ENCODE peak calls at places on chromosomes 13 and 19, in eight cellular contexts. A is fibroblast of lung; U is stimulated activated CD4-positive, alpha-beta T cell treated with anti-CD3 and anti-CD28 coated beads, Interleukin-1b, Interleukin-23, amount 100 ng/mL, for 1 hour; K is AML-193; I is globus pallidus; E is ELR; G is endodermal cell; Z is NCI-H748 treated with DMSO at 0.1 percent for 48 hours. O is an unnamed sample.

GRCh38 chr19:406121-406711 is 2.7 kb downstream of the C2CD4C start:
- DNase-seq in K (no peak), U (no peak), E (no peak), I (no peak), A (no peak), G (peak; percentile 51), Z (no peak), O (no peak)

GRCh38 chr13:92029641-92030040 is 631.2 kb downstream of the GPC5 start:
- DNase-seq in E (no peak), Z (no peak), A (no peak), G (no peak), K (no peak), U (no peak), I (no peak), O (no peak)

GRCh38 chr13:113087923-113088690 is 17.5 kb upstream of the F7 start:
- DNase-seq in I (no peak), Z (no peak), K (no peak), U (no peak), A (no peak), E (no peak), G (peak; percentile 29), O (no peak)

GRCh38 chr13:113836917-113837553 is 26.8 kb downstream of the GAS6 start:
- DNase-seq in I (no peak), Z (no peak), A (peak; percentile 91), E (peak; percentile 63), G (no peak), U (no peak), K (no peak), O (peak; percentile 86)

GRCh38 chr19:49515767-49516166 is 3.3 kb downstream of the FCGRT start:
- DNase-seq in I (peak; percentile 65), G (no peak), A (no peak), E (no peak), Z (no peak), K (peak; percentile 96), U (no peak), O (peak; percentile 79)

GRCh38 chr19:24054044-24054935 is 32.7 kb upstream of the ZNF254 start:
- DNase-seq in E (peak; percentile 94), I (no peak), Z (no peak), K (no peak), G (no peak), U (no peak), A (peak; percentile 90), O (peak; percentile 90)

GRCh38 chr13:39397221-39397620 is 205.8 kb downstream of the LHFPL6 start:
- DNase-seq in G (no peak), A (no peak), Z (no peak), U (no peak), K (no peak), E (no peak), I (no peak), O (no peak)

GRCh38 chr13:77916481-77916880 is 2.1 kb downstream of the EDNRB start:
- DNase-seq in A (peak; percentile 9), K (no peak), I (no peak), Z (no peak), E (no peak), U (no peak), G (no peak), O (no peak)

GRCh38 chr13:38141792-38142191 is 207.9 kb upstream of the UFM1 start:
- DNase-seq in U (no peak), G (no peak), A (peak; percentile 35), K (no peak), E (no peak), I (no peak), Z (no peak), O (no peak)

GRCh38 chr13:97386832-97387486 is 47.0 kb upstream of the RAP2A start:
- DNase-seq in I (peak; percentile 51), A (peak; percentile 5), E (no peak), G (no peak), U (no peak), Z (no peak), K (no peak), O (no peak)

GRCh38 chr19:36528921-36529518 is 949 bp upstream of the ZNF260 start:
- DNase-seq in U (no peak), I (no peak), E (peak; percentile 13), A (no peak), K (no peak), G (peak; percentile 66), Z (no peak), O (no peak)

GRCh38 chr19:47111682-47112165 is 1.9 kb downstream of the ZC3H4 start:
- DNase-seq in G (no peak), A (no peak), E (no peak), K (no peak), I (no peak), U (no peak), Z (no peak), O (no peak)

GRCh38 chr19:43524922-43525835 is 1.8 kb downstream of the ETHE1 start:
- DNase-seq in A (peak; percentile 41), Z (no peak), U (no peak), E (peak; percentile 68), G (peak; percentile 79), K (peak; percentile 84), I (peak; percentile 31), O (peak; percentile 75)

GRCh38 chr13:54627973-54628372 is 1599.4 kb downstream of the OLFM4 start:
- DNase-seq in U (no peak), Z (no peak), K (no peak), E (no peak), A (no peak), G (no peak), I (no peak), O (no peak)

GRCh38 chr19:38718747-38719543 is 25.3 kb downstream of the CAPN12 start:
- DNase-seq in E (no peak), I (peak; percentile 77), K (no peak), Z (no peak), U (no peak), A (peak; percentile 76), G (peak; percentile 86), O (no peak)

GRCh38 chr19:48619692-48620565 is 623 bp downstream of the SPHK2 start:
- DNase-seq in G (peak; percentile 44), Z (no peak), A (no peak), U (no peak), E (peak; percentile 49), K (no peak), I (no peak), O (peak; percentile 44)

GRCh38 chr19:39381910-39382611 is 8.8 kb downstream of the PAF1 start:
- DNase-seq in Z (no peak), G (no peak), A (no peak), I (no peak), U (no peak), E (no peak), K (no peak), O (peak; percentile 43)

GRCh38 chr13:97810152-97810551 is 143.3 kb upstream of the IPO5 start:
- DNase-seq in U (no peak), A (peak; percentile 5), Z (no peak), E (peak; percentile 43), G (no peak), K (peak; percentile 3), I (peak; percentile 18), O (peak; percentile 50)

GRCh38 chr13:62879071-62879470 is 1463.4 kb upstream of the PCDH20 start:
- DNase-seq in Z (no peak), G (no peak), A (peak; percentile 32), I (no peak), E (peak; percentile 74), K (no peak), U (no peak), O (peak; percentile 44)

GRCh38 chr13:27354379-27354778 is 70.0 kb upstream of the GTF3A start:
- DNase-seq in A (peak; percentile 60), Z (no peak), K (no peak), U (no peak), E (peak; percentile 27), I (no peak), G (no peak), O (peak; percentile 51)

GRCh38 chr13:29923554-29924481 is 73.4 kb upstream of the UBL3 start:
- DNase-seq in G (peak; percentile 93), E (peak; percentile 98), A (peak; percentile 99), U (peak; percentile 39), K (peak; percentile 25), Z (peak; percentile 72), I (peak; percentile 26), O (peak; percentile 95)

GRCh38 chr19:8331263-8331840 is 10.1 kb downstream of the RPS28 start:
- DNase-seq in Z (no peak), G (peak; percentile 39), I (no peak), A (no peak), U (no peak), E (no peak), K (no peak), O (no peak)

GRCh38 chr13:72181661-72182060 is 314.7 kb upstream of the DACH1 start:
- DNase-seq in U (no peak), E (no peak), I (no peak), G (no peak), K (no peak), Z (no peak), A (peak; percentile 89), O (no peak)

GRCh38 chr13:70829748-70830147 is 721.5 kb upstream of the KLHL1 start:
- DNase-seq in U (no peak), I (no peak), A (no peak), G (no peak), Z (no peak), K (no peak), E (no peak), O (no peak)

GRCh38 chr13:88063741-88064140 is 392.6 kb downstream of the SLITRK5 start:
- DNase-seq in U (no peak), K (peak; percentile 6), I (no peak), E (peak; percentile 10), Z (no peak), A (peak; percentile 12), G (no peak), O (no peak)

GRCh38 chr19:28555317-28555716 is 657.6 kb downstream of the UQCRFS1 start:
- DNase-seq in E (no peak), G (no peak), I (no peak), A (no peak), U (no peak), K (no peak), Z (no peak), O (no peak)

GRCh38 chr13:38582133-38582532 is 104.7 kb upstream of the FREM2 start:
- DNase-seq in U (no peak), G (no peak), I (peak; percentile 66), Z (peak; percentile 89), A (peak; percentile 38), E (peak; percentile 52), K (peak; percentile 43), O (peak; percentile 8)

GRCh38 chr19:3513198-3514140 is 7.4 kb downstream of the FZR1 start:
- DNase-seq in U (no peak), G (no peak), A (no peak), I (no peak), Z (no peak), E (peak; percentile 56), K (no peak), O (peak; percentile 28)

GRCh38 chr13:40562975-40563349 is 103.5 kb downstream of the FOXO1 start:
- DNase-seq in E (peak; percentile 10), K (no peak), Z (no peak), A (peak; percentile 43), I (no peak), U (no peak), G (no peak), O (no peak)

GRCh38 chr19:3644351-3645066 is 17.9 kb upstream of the CACTIN start:
- DNase-seq in Z (no peak), E (peak; percentile 37), K (no peak), U (no peak), I (peak; percentile 97), G (no peak), A (peak; percentile 41), O (peak; percentile 70)

GRCh38 chr19:6161271-6161850 is 25.9 kb downstream of the ACSBG2 start:
- DNase-seq in I (no peak), U (peak; percentile 6), Z (peak; percentile 10), E (peak; percentile 19), G (peak; percentile 72), K (peak; percentile 52), A (no peak), O (no peak)

GRCh38 chr13:107271226-107271625 is 703.3 kb upstream of the ARGLU1 start:
- DNase-seq in K (no peak), U (no peak), Z (no peak), A (peak; percentile 74), G (peak; percentile 72), E (no peak), I (no peak), O (no peak)

GRCh38 chr13:67763316-67763715 is 533.2 kb upstream of the PCDH9 start:
- DNase-seq in Z (no peak), A (no peak), E (no peak), U (no peak), I (no peak), K (no peak), G (no peak), O (no peak)

GRCh38 chr19:42206871-42207755 is 10.4 kb downstream of the DEDD2 start:
- DNase-seq in E (peak; percentile 83), K (no peak), Z (no peak), A (peak; percentile 72), I (no peak), U (no peak), G (no peak), O (peak; percentile 62)